ENCODE peak calls at places on chromosomes 3 and 15, in nine cellular contexts. G is GM12878, O is endothelial cell of umbilical vein, T is transverse colon, U is breast epithelium, L is suprapubic skin, P is stomach, X is H1, A is sigmoid colon. Q is an unnamed sample.

GRCh38 chr3:49311283-49311682 is 28.6 kb downstream of the USP4 start:
- DNase-seq in O (no peak), A (no peak), U (no peak), G (peak; percentile 67), T (no peak), L (no peak), X (no peak), P (no peak), Q (no peak)

GRCh38 chr3:194773216-194773615 is 87.5 kb downstream of the FAM43A start:
- DNase-seq in O (peak; percentile 57), T (peak; percentile 41), U (no peak), A (peak; percentile 73), L (no peak), G (no peak), X (no peak), P (no peak), Q (no peak)

GRCh38 chr3:177622520-177622919 is 425.2 kb upstream of the TBL1XR1 start:
- DNase-seq in U (no peak), T (no peak), P (no peak), O (peak; percentile 68), G (no peak), A (no peak), L (no peak), X (no peak), Q (no peak)

GRCh38 chr3:5016218-5017161 is 37.3 kb downstream of the BHLHE40 start:
- DNase-seq in T (peak; percentile 78), G (no peak), P (peak; percentile 59), L (no peak), X (no peak), A (no peak), O (peak; percentile 85), U (no peak), Q (peak; percentile 83)

GRCh38 chr3:175484666-175485065 is 625.5 kb downstream of the NAALADL2 start:
- DNase-seq in T (no peak), P (no peak), O (no peak), A (no peak), L (no peak), X (no peak), U (no peak), G (no peak), Q (no peak)

GRCh38 chr3:6099458-6100137 is 761.3 kb upstream of the GRM7 start:
- DNase-seq in O (no peak), L (no peak), P (no peak), A (peak; percentile 61), T (no peak), U (no peak), G (no peak), X (no peak), Q (no peak)

GRCh38 chr3:17894434-17895060 is 152.1 kb upstream of the TBC1D5 start:
- DNase-seq in X (peak; percentile 79), A (no peak), O (no peak), G (no peak), U (no peak), L (no peak), P (peak; percentile 36), T (peak; percentile 57), Q (no peak)

GRCh38 chr15:100713163-100713867 is 110.9 kb downstream of the ASB7 start:
- DNase-seq in A (peak; percentile 68), X (no peak), P (no peak), U (peak; percentile 63), T (peak; percentile 45), L (no peak), O (peak; percentile 88), G (no peak), Q (peak; percentile 57)

GRCh38 chr3:171933441-171933840 is 90.3 kb downstream of the TMEM212 start:
- DNase-seq in O (no peak), A (no peak), T (no peak), G (no peak), X (no peak), P (no peak), U (no peak), L (no peak), Q (no peak)

GRCh38 chr15:96887730-96888129 is 557.2 kb downstream of the NR2F2 start:
- DNase-seq in P (no peak), X (no peak), O (peak; percentile 80), A (no peak), G (no peak), U (no peak), L (no peak), T (no peak), Q (no peak)

GRCh38 chr15:99604865-99605264 is 39.1 kb downstream of the MEF2A start:
- DNase-seq in U (no peak), G (no peak), X (no peak), P (no peak), L (no peak), O (no peak), T (no peak), A (no peak), Q (no peak)

GRCh38 chr3:2024713-2025112 is 74.0 kb upstream of the CNTN4 start:
- DNase-seq in A (no peak), T (no peak), L (no peak), P (no peak), X (no peak), O (no peak), G (no peak), U (no peak), Q (no peak)

GRCh38 chr3:13042127-13042931 is 30.9 kb downstream of the IQSEC1 start:
- DNase-seq in G (no peak), O (no peak), P (no peak), U (no peak), L (no peak), X (no peak), A (no peak), T (no peak), Q (no peak)
- H3K4me1 ChIP-seq in G (peaks cover 41% of the 10 kb centered on the region), O (no peaks in the 10 kb centered on the region), P (no peaks in the 10 kb centered on the region), U (no peaks in the 10 kb centered on the region), L (peaks cover 13% of the 10 kb centered on the region), X (no peaks in the 10 kb centered on the region), A (no peaks in the 10 kb centered on the region), T (no peaks in the 10 kb centered on the region), Q (peaks cover 59% of the 10 kb centered on the region)

GRCh38 chr3:52144796-52145735 is 9.2 kb downstream of the POC1A start:
- DNase-seq in A (no peak), U (no peak), L (no peak), O (no peak), T (no peak), X (no peak), P (no peak), G (no peak), Q (peak; percentile 54)

GRCh38 chr3:52146189-52146588 is 8.0 kb downstream of the POC1A start:
- DNase-seq in L (no peak), U (no peak), A (no peak), X (no peak), O (no peak), G (no peak), T (no peak), P (no peak), Q (peak; percentile 30)

GRCh38 chr3:52145736-52146110 is 8.5 kb downstream of the POC1A start:
- DNase-seq in O (no peak), A (no peak), U (no peak), G (no peak), P (no peak), X (no peak), T (no peak), L (no peak), Q (peak; percentile 53)

GRCh38 chr3:52147804-52148203 is 6.4 kb downstream of the POC1A start:
- DNase-seq in G (no peak), X (no peak), T (no peak), O (no peak), L (no peak), A (no peak), U (no peak), P (no peak), Q (peak; percentile 23)

GRCh38 chr3:52146811-52147210 is 7.4 kb downstream of the POC1A start:
- DNase-seq in A (no peak), G (no peak), T (no peak), X (no peak), P (no peak), U (no peak), L (no peak), O (no peak), Q (peak; percentile 55)
- TF ChIP-seq POLR2AphosphoS5 in A (no peak), G (no peak), T (no peak), X (no peak), P (no peak), U (no peak), L (no peak), O (no peak), Q (no peak)

GRCh38 chr15:27967541-27967940 is 131.6 kb downstream of the OCA2 start:
- DNase-seq in O (no peak), P (no peak), T (no peak), A (no peak), G (no peak), X (peak; percentile 16), L (no peak), U (no peak), Q (no peak)
- TF ChIP-seq POLR2A in O (no peak), P (no peak), T (no peak), A (no peak), G (no peak), X (no peak), L (no peak), U (no peak), Q (no peak)

GRCh38 chr3:15337963-15338362 is 5.6 kb upstream of the SH3BP5 start:
- DNase-seq in O (no peak), U (no peak), P (no peak), G (no peak), A (no peak), T (no peak), L (no peak), X (no peak), Q (no peak)
- H3K4me1 ChIP-seq in O (peaks cover 9% of the 10 kb centered on the region), U (no peaks in the 10 kb centered on the region), P (no peaks in the 10 kb centered on the region), G (peaks cover 14% of the 10 kb centered on the region), A (peaks cover under 1% of the 10 kb centered on the region), T (no peaks in the 10 kb centered on the region), L (peaks cover 3% of the 10 kb centered on the region), X (no peaks in the 10 kb centered on the region), Q (peaks cover 28% of the 10 kb centered on the region)

GRCh38 chr15:35548435-35548834 is 2.5 kb upstream of the DPH6 start:
- DNase-seq in X (no peak), T (no peak), O (no peak), A (no peak), P (no peak), L (no peak), G (no peak), U (no peak), Q (no peak)

GRCh38 chr15:35545825-35546580 is at the start of gene DPH6:
- DNase-seq in O (peak; percentile 91), L (peak; percentile 90), U (peak; percentile 70), G (peak; percentile 46), X (peak; percentile 88), P (peak; percentile 81), A (peak; percentile 90), T (peak; percentile 82), Q (peak; percentile 96)

GRCh38 chr15:35545316-35545824 is 595 bp downstream of the DPH6 start:
- DNase-seq in G (peak; percentile 16), U (no peak), T (peak; percentile 47), P (peak; percentile 31), L (peak; percentile 78), A (peak; percentile 68), X (no peak), O (peak; percentile 77), Q (peak; percentile 83)

GRCh38 chr15:35547775-35548364 is 1.9 kb upstream of the DPH6 start:
- DNase-seq in L (no peak), O (no peak), U (no peak), T (no peak), P (no peak), G (no peak), A (no peak), X (peak; percentile 65), Q (no peak)

GRCh38 chr15:35546581-35547381 is 816 bp upstream of the DPH6 start:
- DNase-seq in L (no peak), T (no peak), U (no peak), X (no peak), A (no peak), P (no peak), O (no peak), G (no peak), Q (no peak)
- TF ChIP-seq POLR2AphosphoS5 in L (no peak), T (no peak), U (no peak), X (no peak), A (no peak), P (no peak), O (no peak), G (no peak), Q (no peak)

Q was measured in spleen.